ENCODE peak calls at places on chromosomes 2 and 18, in seven cellular contexts. B is transverse colon, L is cardiac fibroblast, Y is uterus, W is mucosa of descending colon, N is GM20000, Q is Panc1. Z is an unnamed sample.

GRCh38 chr2:28450901-28451565 is 44.8 kb upstream of the PLB1 start:
- DNase-seq in B (no peak), L (no peak), N (no peak), W (no peak), Y (no peak), Q (no peak), Z (no peak)

GRCh38 chr2:127589358-127589757 is 53.9 kb downstream of the MYO7B start:
- DNase-seq in B (no peak), L (no peak), N (no peak), Y (no peak), W (no peak), Q (no peak), Z (no peak)

GRCh38 chr2:64455545-64455944 is 1.6 kb downstream of the LGALSL start:
- DNase-seq in L (no peak), B (no peak), Y (no peak), Q (no peak), W (no peak), N (peak), Z (no peak)

GRCh38 chr2:138757376-138757775 is 22.8 kb downstream of the NXPH2 start:
- DNase-seq in Q (no peak), N (no peak), Y (no peak), L (no peak), W (no peak), B (no peak), Z (no peak)

GRCh38 chr2:193584522-193584938 is 1389.8 kb upstream of the TMEFF2 start:
- DNase-seq in Q (peak), B (no peak), N (peak), W (no peak), L (peak), Y (no peak), Z (no peak)

GRCh38 chr2:44169155-44169898 is 652 bp downstream of the PPM1B start:
- DNase-seq in W (peak), B (peak), Q (no peak), N (peak), L (peak), Y (peak), Z (peak)

GRCh38 chr2:119494163-119494790 is 30.0 kb downstream of the SCTR start:
- DNase-seq in Y (no peak), B (no peak), Q (no peak), W (no peak), L (no peak), N (no peak), Z (no peak)

GRCh38 chr2:98378901-98379300 is 32.6 kb downstream of the CNGA3 start:
- DNase-seq in Y (no peak), N (no peak), Q (no peak), B (no peak), W (peak), L (peak), Z (no peak)

GRCh38 chr18:31275722-31276463 is 42.1 kb upstream of the DSG1 start:
- DNase-seq in N (no peak), L (peak), Y (no peak), Q (no peak), B (peak), W (peak), Z (no peak)

GRCh38 chr18:6764382-6764781 is 34.9 kb downstream of the ARHGAP28 start:
- DNase-seq in Y (no peak), W (no peak), L (no peak), B (no peak), N (no peak), Q (no peak), Z (no peak)

GRCh38 chr2:215921884-215922283 is 91.5 kb downstream of the MREG start:
- DNase-seq in L (peak), N (no peak), B (no peak), Q (no peak), W (no peak), Y (no peak), Z (no peak)

GRCh38 chr2:42012651-42013050 is 35.2 kb upstream of the PKDCC start:
- DNase-seq in Q (no peak), Y (no peak), L (no peak), W (no peak), B (no peak), N (no peak), Z (no peak)

GRCh38 chr2:23649285-23649684 is 264.3 kb downstream of the KLHL29 start:
- DNase-seq in B (no peak), Q (no peak), W (no peak), N (no peak), Y (no peak), L (no peak), Z (no peak)

GRCh38 chr2:7703523-7704144 is 786.4 kb downstream of the RNF144A start:
- DNase-seq in W (no peak), Q (no peak), B (no peak), L (no peak), N (no peak), Y (no peak), Z (no peak)

GRCh38 chr2:204795156-204795555 is 249.9 kb downstream of the PARD3B start:
- DNase-seq in Y (no peak), W (no peak), Q (no peak), B (no peak), N (no peak), L (peak), Z (no peak)

GRCh38 chr2:233100192-233100998 is 40.3 kb downstream of the INPP5D start:
- DNase-seq in N (peak), Y (no peak), W (no peak), Q (no peak), B (peak), L (no peak), Z (no peak)

GRCh38 chr2:31523871-31524492 is 56.8 kb downstream of the SRD5A2 start:
- DNase-seq in L (peak), Y (no peak), Q (peak), B (peak), W (peak), N (peak), Z (peak)

GRCh38 chr18:10822457-10822856 is 296.6 kb downstream of the NAPG start:
- DNase-seq in W (no peak), L (peak), Q (no peak), B (no peak), N (no peak), Y (no peak), Z (no peak)

GRCh38 chr2:96082211-96083063 is 33.9 kb downstream of the ADRA2B start:
- DNase-seq in Q (no peak), Y (no peak), N (no peak), W (no peak), L (no peak), B (no peak), Z (no peak)

GRCh38 chr18:44342167-44342566 is 338.5 kb upstream of the SETBP1 start:
- DNase-seq in N (no peak), W (no peak), Q (no peak), B (no peak), L (no peak), Y (no peak), Z (no peak)

GRCh38 chr2:83967854-83968253 is 491.2 kb downstream of the SUCLG1 start:
- DNase-seq in W (no peak), N (no peak), L (no peak), Q (no peak), B (no peak), Y (no peak), Z (no peak)
- TF ChIP-seq CTCF in W (no peak), N (no peak), L (no peak), Q (peak), B (no peak), Y (no peak), Z (peak)

DNA sequence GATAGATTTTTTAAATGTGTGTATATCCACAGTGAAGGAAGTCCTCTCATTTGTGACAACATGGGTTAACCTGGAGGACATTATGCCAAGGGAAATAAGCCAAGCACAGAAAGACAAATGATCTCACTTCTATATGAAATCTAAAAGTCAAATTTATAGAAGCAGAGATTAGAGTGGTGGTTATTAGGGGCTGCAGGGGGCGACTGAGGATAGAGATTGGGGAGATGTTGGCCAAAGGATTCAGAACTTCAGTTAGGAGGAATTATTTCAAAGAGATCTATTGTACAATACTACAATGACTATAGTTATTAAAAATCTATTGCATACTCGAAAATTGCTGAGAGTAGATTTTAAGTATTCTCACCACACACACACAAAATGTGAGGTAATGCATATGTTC is 252.4 kb upstream of the SLC39A10 start:
- DNase-seq in B (no peak), W (no peak), Y (no peak), N (no peak), L (peak), Q (no peak), Z (no peak)
- TF ChIP-seq CTCF in B (no peak), W (no peak), Y (no peak), N (no peak), L (no peak), Q (no peak), Z (no peak)

GRCh38 chr2:152715854-152716428 is 1.3 kb downstream of the PRPF40A start:
- DNase-seq in W (peak), B (no peak), N (no peak), L (peak), Q (no peak), Y (no peak), Z (peak)
- TF ChIP-seq CTCF in W (no peak), B (peak), N (peak), L (peak), Q (peak), Y (no peak), Z (peak)

GRCh38 chr2:114614599-114614998 is 172.2 kb downstream of the DPP10 start:
- DNase-seq in W (no peak), Q (no peak), L (no peak), B (no peak), Y (no peak), N (no peak), Z (no peak)
- TF ChIP-seq CTCF in W (no peak), Q (no peak), L (no peak), B (no peak), Y (no peak), N (no peak), Z (no peak)

GRCh38 chr2:112584134-112584890 is at the start of gene CHCHD5:
- DNase-seq in B (peak), L (peak), W (peak), N (peak), Q (peak), Y (peak), Z (peak)
- TF ChIP-seq CTCF in B (peak), L (no peak), W (peak), N (no peak), Q (no peak), Y (peak), Z (peak)